ENCODE peak calls at places on chromosomes 13 and 19, in eight cellular contexts. One of them, this sample, is unnamed.

GRCh38 chr13:91725646-91726045 is 327.2 kb downstream of the GPC5 start:
- DNase-seq in stomach: no peak
- DNase-seq in GM20000: no peak
- DNase-seq in ovary: no peak
- DNase-seq in HFFc6: no peak
- DNase-seq in IMR-90: no peak
- DNase-seq in H1: no peak
- DNase-seq in AG10803: no peak
- DNase-seq in this sample: no peak

GRCh38 chr19:10946964-10947657 is 13.7 kb upstream of the SMARCA4 start:
- DNase-seq in GM20000: no peak
- DNase-seq in IMR-90: peak; percentile 60
- DNase-seq in H1: no peak
- DNase-seq in HFFc6: no peak
- DNase-seq in stomach: no peak
- DNase-seq in AG10803: peak; percentile 79
- DNase-seq in ovary: no peak
- DNase-seq in this sample: no peak

GRCh38 chr13:110373617-110374016 is 66.5 kb downstream of the COL4A2 start:
- DNase-seq in ovary: no peak
- DNase-seq in IMR-90: no peak
- DNase-seq in stomach: no peak
- DNase-seq in H1: no peak
- DNase-seq in GM20000: no peak
- DNase-seq in HFFc6: no peak
- DNase-seq in AG10803: no peak
- DNase-seq in this sample: no peak

GRCh38 chr19:31066385-31066784 is 282.9 kb downstream of the TSHZ3 start:
- DNase-seq in GM20000: no peak
- DNase-seq in AG10803: peak; percentile 67
- DNase-seq in ovary: no peak
- DNase-seq in stomach: no peak
- DNase-seq in IMR-90: peak; percentile 78
- DNase-seq in HFFc6: peak; percentile 44
- DNase-seq in H1: no peak
- DNase-seq in this sample: no peak

GRCh38 chr19:13968999-13969398 is 16.7 kb downstream of the DCAF15 start:
- DNase-seq in ovary: no peak
- DNase-seq in stomach: no peak
- DNase-seq in GM20000: no peak
- DNase-seq in AG10803: no peak
- DNase-seq in H1: no peak
- DNase-seq in IMR-90: no peak
- DNase-seq in HFFc6: no peak
- DNase-seq in this sample: no peak

GRCh38 chr19:37963190-37963947 is 56.4 kb downstream of the SIPA1L3 start:
- DNase-seq in H1: no peak
- DNase-seq in ovary: no peak
- DNase-seq in stomach: no peak
- DNase-seq in AG10803: peak; percentile 89
- DNase-seq in HFFc6: peak; percentile 11
- DNase-seq in IMR-90: peak; percentile 47
- DNase-seq in GM20000: no peak
- DNase-seq in this sample: no peak

GRCh38 chr13:100987993-100988392 is 313.4 kb upstream of the TMTC4 start:
- DNase-seq in HFFc6: no peak
- DNase-seq in IMR-90: peak; percentile 26
- DNase-seq in stomach: no peak
- DNase-seq in GM20000: no peak
- DNase-seq in ovary: no peak
- DNase-seq in H1: no peak
- DNase-seq in AG10803: peak; percentile 36
- DNase-seq in this sample: no peak

GRCh38 chr19:48249502-48250014 is 6.2 kb downstream of the CARD8 start:
- DNase-seq in stomach: peak; percentile 41
- DNase-seq in HFFc6: no peak
- DNase-seq in ovary: no peak
- DNase-seq in H1: no peak
- DNase-seq in IMR-90: no peak
- DNase-seq in AG10803: no peak
- DNase-seq in GM20000: peak; percentile 44
- DNase-seq in this sample: no peak

GRCh38 chr13:84645196-84646071 is 763.2 kb upstream of the SLITRK1 start:
- DNase-seq in stomach: no peak
- DNase-seq in H1: no peak
- DNase-seq in AG10803: peak; percentile 88
- DNase-seq in IMR-90: peak; percentile 71
- DNase-seq in HFFc6: peak; percentile 93
- DNase-seq in GM20000: no peak
- DNase-seq in ovary: no peak
- DNase-seq in this sample: no peak

GRCh38 chr13:110126391-110126961 is 180.5 kb downstream of the COL4A1 start:
- DNase-seq in H1: no peak
- DNase-seq in HFFc6: peak; percentile 95
- DNase-seq in AG10803: peak; percentile 96
- DNase-seq in ovary: peak; percentile 40
- DNase-seq in IMR-90: peak; percentile 98
- DNase-seq in stomach: no peak
- DNase-seq in GM20000: no peak
- DNase-seq in this sample: no peak

GRCh38 chr13:49858183-49858856 is 65.8 kb upstream of the KPNA3 start:
- DNase-seq in stomach: no peak
- DNase-seq in IMR-90: peak; percentile 99
- DNase-seq in AG10803: peak; percentile 91
- DNase-seq in ovary: no peak
- DNase-seq in GM20000: no peak
- DNase-seq in H1: no peak
- DNase-seq in HFFc6: peak; percentile 94
- DNase-seq in this sample: no peak

GRCh38 chr13:60019119-60019993 is 144.4 kb downstream of the DIAPH3 start:
- DNase-seq in GM20000: peak; percentile 14
- DNase-seq in H1: no peak
- DNase-seq in HFFc6: no peak
- DNase-seq in IMR-90: peak; percentile 40
- DNase-seq in AG10803: peak; percentile 11
- DNase-seq in stomach: no peak
- DNase-seq in ovary: no peak
- DNase-seq in this sample: no peak

GRCh38 chr19:45496349-45496953 is 396 bp downstream of the RTN2 start:
- DNase-seq in ovary: peak; percentile 70
- DNase-seq in IMR-90: no peak
- DNase-seq in GM20000: peak; percentile 58
- DNase-seq in AG10803: no peak
- DNase-seq in HFFc6: no peak
- DNase-seq in stomach: no peak
- DNase-seq in H1: no peak
- DNase-seq in this sample: peak; percentile 75

GRCh38 chr13:42551611-42552010 is 22.3 kb upstream of the TNFSF11 start:
- DNase-seq in stomach: no peak
- DNase-seq in ovary: no peak
- DNase-seq in H1: no peak
- DNase-seq in AG10803: no peak
- DNase-seq in IMR-90: no peak
- DNase-seq in HFFc6: no peak
- DNase-seq in GM20000: no peak
- DNase-seq in this sample: no peak

GRCh38 chr13:92829930-92830329 is 396.7 kb upstream of the GPC6 start:
- DNase-seq in HFFc6: no peak
- DNase-seq in AG10803: no peak
- DNase-seq in H1: no peak
- DNase-seq in stomach: no peak
- DNase-seq in GM20000: no peak
- DNase-seq in IMR-90: no peak
- DNase-seq in ovary: no peak
- DNase-seq in this sample: no peak

GRCh38 chr13:46369506-46370268 is 17.4 kb downstream of the RUBCNL start:
- DNase-seq in ovary: no peak
- DNase-seq in IMR-90: peak; percentile 68
- DNase-seq in H1: no peak
- DNase-seq in HFFc6: peak; percentile 79
- DNase-seq in GM20000: peak; percentile 13
- DNase-seq in AG10803: peak; percentile 93
- DNase-seq in stomach: no peak
- DNase-seq in this sample: no peak

GRCh38 chr19:45339629-45340028 is 921 bp upstream of the KLC3 start:
- DNase-seq in stomach: no peak
- DNase-seq in GM20000: no peak
- DNase-seq in H1: no peak
- DNase-seq in IMR-90: no peak
- DNase-seq in HFFc6: no peak
- DNase-seq in ovary: no peak
- DNase-seq in AG10803: no peak
- DNase-seq in this sample: no peak

GRCh38 chr13:46845146-46845545 is 48.2 kb upstream of the ESD start:
- DNase-seq in HFFc6: no peak
- DNase-seq in H1: no peak
- DNase-seq in stomach: no peak
- DNase-seq in IMR-90: no peak
- DNase-seq in ovary: no peak
- DNase-seq in AG10803: no peak
- DNase-seq in GM20000: no peak
- DNase-seq in this sample: no peak

GRCh38 chr13:113006660-113007059 is 37.6 kb downstream of the MCF2L start:
- DNase-seq in GM20000: no peak
- DNase-seq in ovary: no peak
- DNase-seq in stomach: no peak
- DNase-seq in HFFc6: no peak
- DNase-seq in AG10803: no peak
- DNase-seq in H1: no peak
- DNase-seq in IMR-90: no peak
- DNase-seq in this sample: no peak

GRCh38 chr19:1840541-1841115 is 7.7 kb downstream of the REXO1 start:
- DNase-seq in ovary: no peak
- DNase-seq in HFFc6: no peak
- DNase-seq in stomach: no peak
- DNase-seq in IMR-90: no peak
- DNase-seq in GM20000: no peak
- DNase-seq in H1: no peak
- DNase-seq in AG10803: no peak
- DNase-seq in this sample: peak; percentile 14

GRCh38 chr19:46299004-46299509 is 2.2 kb downstream of the HIF3A start:
- DNase-seq in AG10803: peak; percentile 57
- DNase-seq in HFFc6: peak; percentile 49
- DNase-seq in ovary: peak; percentile 100
- DNase-seq in H1: no peak
- DNase-seq in GM20000: no peak
- DNase-seq in stomach: peak; percentile 99
- DNase-seq in IMR-90: peak; percentile 50
- DNase-seq in this sample: no peak

GRCh38 chr19:45607071-45608029 is 5.3 kb upstream of the GPR4 start:
- DNase-seq in HFFc6: peak; percentile 60
- DNase-seq in stomach: peak; percentile 80
- DNase-seq in H1: peak; percentile 67
- DNase-seq in ovary: peak; percentile 81
- DNase-seq in IMR-90: peak; percentile 59
- DNase-seq in AG10803: peak; percentile 49
- DNase-seq in GM20000: no peak
- DNase-seq in this sample: peak; percentile 80

DNA sequence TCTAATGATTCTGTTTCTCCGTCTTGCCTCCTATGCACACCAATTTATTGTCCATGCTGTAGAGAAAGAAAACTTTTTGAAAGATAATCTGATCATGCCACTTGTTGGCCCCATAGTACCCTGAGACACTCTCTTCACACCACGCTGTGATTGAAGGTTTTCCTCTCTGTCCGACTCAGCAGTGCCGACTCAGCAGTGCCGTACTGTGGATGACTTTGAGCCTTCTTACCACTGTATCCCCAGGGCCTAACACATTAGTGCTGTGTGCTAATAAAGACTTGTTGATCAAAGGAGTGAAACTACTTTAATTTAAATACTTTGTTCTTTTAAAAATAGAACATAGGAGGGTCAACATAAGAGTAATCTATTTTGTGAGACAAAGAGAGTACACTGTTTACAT is 429.6 kb downstream of the KLF12 start:
- DNase-seq in GM20000: no peak
- DNase-seq in H1: no peak
- DNase-seq in ovary: no peak
- DNase-seq in AG10803: no peak
- DNase-seq in stomach: no peak
- DNase-seq in HFFc6: no peak
- DNase-seq in IMR-90: no peak
- DNase-seq in this sample: no peak
- TF ChIP-seq CTCF in GM20000: no peak
- TF ChIP-seq CTCF in H1: no peak
- TF ChIP-seq CTCF in ovary: no peak
- TF ChIP-seq CTCF in AG10803: no peak
- TF ChIP-seq CTCF in stomach: no peak
- TF ChIP-seq CTCF in HFFc6: no peak
- TF ChIP-seq CTCF in IMR-90: no peak
- TF ChIP-seq CTCF in this sample: no peak

DNA sequence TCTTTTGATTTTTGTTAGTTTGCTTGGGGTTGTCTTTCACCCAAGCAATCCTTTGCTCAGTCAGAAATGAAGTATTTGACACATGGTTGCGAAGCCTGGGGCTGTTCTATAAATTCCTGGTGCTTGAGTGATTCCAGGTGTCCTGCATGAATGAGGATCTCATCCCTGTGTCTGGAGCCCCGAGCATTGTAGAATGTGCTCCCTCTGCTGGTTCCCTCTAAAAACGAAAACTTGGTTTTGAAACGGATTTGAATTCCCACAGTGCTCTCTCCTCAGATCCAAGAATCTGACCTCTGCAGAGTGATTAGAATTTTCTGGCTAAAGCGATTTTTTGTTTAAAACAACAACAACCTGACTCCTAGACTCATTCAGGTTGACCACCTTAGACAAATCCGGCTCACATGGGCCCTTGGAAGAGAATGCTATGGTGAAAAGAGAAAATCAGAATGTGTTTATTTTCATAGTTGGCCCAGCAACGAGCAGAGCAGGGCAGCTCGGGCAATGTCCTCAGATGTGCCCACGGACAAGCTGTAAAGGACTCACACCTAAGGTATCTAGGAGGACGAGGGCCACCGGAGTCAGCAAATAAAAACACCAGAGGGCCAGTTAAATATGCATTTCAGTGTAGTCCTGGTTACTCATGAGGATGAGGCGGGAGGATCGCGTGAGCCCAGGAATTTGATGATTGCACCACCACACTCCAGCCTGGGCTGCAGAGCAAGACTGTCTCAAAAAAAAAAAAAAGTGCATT is 8.7 kb upstream of the ATP12A start:
- DNase-seq in IMR-90: peak; percentile 72
- DNase-seq in HFFc6: peak; percentile 93
- DNase-seq in H1: no peak
- DNase-seq in ovary: no peak
- DNase-seq in GM20000: peak; percentile 62
- DNase-seq in AG10803: peak; percentile 96
- DNase-seq in stomach: no peak
- DNase-seq in this sample: peak; percentile 35
- TF ChIP-seq CTCF in IMR-90: peak; percentile 70
- TF ChIP-seq CTCF in HFFc6: peak; percentile 80
- TF ChIP-seq CTCF in H1: peak; percentile 79
- TF ChIP-seq CTCF in ovary: peak; percentile 25
- TF ChIP-seq CTCF in GM20000: peak; percentile 38
- TF ChIP-seq CTCF in AG10803: peak; percentile 85
- TF ChIP-seq CTCF in stomach: no peak
- TF ChIP-seq CTCF in this sample: peak; percentile 41

GRCh38 chr19:33278403-33279269 is 23.7 kb downstream of the CEBPA start:
- DNase-seq in IMR-90: no peak
- DNase-seq in stomach: no peak
- DNase-seq in AG10803: no peak
- DNase-seq in H1: no peak
- DNase-seq in HFFc6: no peak
- DNase-seq in GM20000: no peak
- DNase-seq in ovary: no peak
- DNase-seq in this sample: no peak
- TF ChIP-seq CTCF in IMR-90: no peak
- TF ChIP-seq CTCF in stomach: no peak
- TF ChIP-seq CTCF in AG10803: no peak
- TF ChIP-seq CTCF in H1: no peak
- TF ChIP-seq CTCF in HFFc6: no peak
- TF ChIP-seq CTCF in GM20000: no peak
- TF ChIP-seq CTCF in ovary: no peak
- TF ChIP-seq CTCF in this sample: no peak

GRCh38 chr13:27372896-27373295 is 51.5 kb upstream of the GTF3A start:
- DNase-seq in AG10803: no peak
- DNase-seq in GM20000: no peak
- DNase-seq in ovary: no peak
- DNase-seq in HFFc6: no peak
- DNase-seq in stomach: peak; percentile 80
- DNase-seq in IMR-90: peak; percentile 16
- DNase-seq in H1: no peak
- DNase-seq in this sample: peak; percentile 72
- TF ChIP-seq CTCF in AG10803: no peak
- TF ChIP-seq CTCF in GM20000: no peak
- TF ChIP-seq CTCF in ovary: no peak
- TF ChIP-seq CTCF in HFFc6: no peak
- TF ChIP-seq CTCF in stomach: no peak
- TF ChIP-seq CTCF in IMR-90: no peak
- TF ChIP-seq CTCF in H1: peak; percentile 11
- TF ChIP-seq CTCF in this sample: no peak

This sample was measured in glutamatergic neuron.